ENCODE peak calls at places on chromosomes 16 and 17, in six cellular contexts. Y is cardiac fibroblast, G is IMR-90, J is nephron progenitor cell, F is choroid plexus epithelial cell, N is neural progenitor cell. M is an unnamed sample.

GRCh38 chr16:71564377-71564967 is 12.4 kb downstream of the TAT start:
- DNase-seq in Y (peak), G (no peak), J (peak), F (no peak), N (peak), M (no peak)

GRCh38 chr17:71980171-71980570 is 140.6 kb upstream of the SOX9 start:
- DNase-seq in Y (no peak), G (no peak), J (no peak), F (no peak), N (no peak), M (no peak)

GRCh38 chr17:80879723-80880649 is 111.7 kb upstream of the CHMP6 start:
- DNase-seq in Y (no peak), G (no peak), J (peak), F (no peak), N (no peak), M (no peak)

GRCh38 chr17:34301986-34302385 is 16.4 kb downstream of the CCL11 start:
- DNase-seq in Y (peak), G (peak), J (no peak), F (peak), N (no peak), M (no peak)

GRCh38 chr17:47684535-47685193 is 9.3 kb upstream of the TBKBP1 start:
- DNase-seq in Y (no peak), G (no peak), J (no peak), F (no peak), N (no peak), M (no peak)

GRCh38 chr17:68539536-68540469 is 27.6 kb downstream of the PRKAR1A start:
- DNase-seq in Y (peak), G (no peak), J (no peak), F (peak), N (peak), M (peak)

GRCh38 chr17:81967533-81968395 is 6.8 kb upstream of the NOTUM start:
- DNase-seq in Y (peak), G (peak), J (peak), F (peak), N (peak), M (peak)

GRCh38 chr17:67475161-67475887 is 98.2 kb downstream of the PITPNC1 start:
- DNase-seq in Y (peak), G (peak), J (peak), F (peak), N (peak), M (peak)

GRCh38 chr16:1713933-1714332 is 7.9 kb downstream of the MAPK8IP3 start:
- DNase-seq in Y (no peak), G (no peak), J (peak), F (no peak), N (no peak), M (no peak)

GRCh38 chr16:14181371-14182050 is 110.4 kb downstream of the MRTFB start:
- DNase-seq in Y (peak), G (peak), J (no peak), F (peak), N (no peak), M (peak)

GRCh38 chr16:3730161-3731125 is 13.1 kb upstream of the TRAP1 start:
- DNase-seq in Y (no peak), G (no peak), J (no peak), F (no peak), N (no peak), M (no peak)

GRCh38 chr16:56281256-56281805 is 90.0 kb downstream of the GNAO1 start:
- DNase-seq in Y (peak), G (no peak), J (no peak), F (peak), N (peak), M (no peak)

GRCh38 chr16:12235110-12235509 is 258.6 kb downstream of the SNX29 start:
- DNase-seq in Y (no peak), G (no peak), J (no peak), F (no peak), N (no peak), M (no peak)

GRCh38 chr17:74527081-74527480 is 4.2 kb downstream of the CD300LB start:
- DNase-seq in Y (no peak), G (no peak), J (no peak), F (no peak), N (no peak), M (no peak)

GRCh38 chr16:60204221-60204620 is 1470.1 kb upstream of the GOT2 start:
- DNase-seq in Y (peak), G (no peak), J (no peak), F (no peak), N (no peak), M (no peak)

GRCh38 chr17:8175795-8176196 is 384 bp downstream of the TMEM107 start:
- DNase-seq in Y (peak), G (no peak), J (no peak), F (no peak), N (no peak), M (no peak)

GRCh38 chr17:8176998-8177731 is 985 bp upstream of the TMEM107 start:
- DNase-seq in Y (no peak), G (no peak), J (no peak), F (no peak), N (peak), M (no peak)

GRCh38 chr17:8173871-8174322 is 2.3 kb downstream of the TMEM107 start:
- DNase-seq in Y (no peak), G (no peak), J (no peak), F (no peak), N (peak), M (no peak)

GRCh38 chr17:8173056-8173870 is 2.9 kb downstream of the TMEM107 start:
- DNase-seq in Y (peak), G (peak), J (peak), F (peak), N (peak), M (peak)

GRCh38 chr17:8176197-8176940 is at the start of gene TMEM107:
- DNase-seq in Y (peak), G (peak), J (peak), F (peak), N (peak), M (peak)
- TF ChIP-seq CTCF in Y (no peak), G (no peak), J (no peak), F (no peak), N (no peak), M (peak)

GRCh38 chr17:17983376-17983775 is 10.7 kb downstream of the DRC3 start:
- DNase-seq in Y (no peak), G (no peak), J (no peak), F (peak), N (no peak), M (no peak)

GRCh38 chr17:17983776-17984175 is 11.1 kb downstream of the DRC3 start:
- DNase-seq in Y (no peak), G (no peak), J (no peak), F (no peak), N (no peak), M (no peak)

GRCh38 chr17:17987187-17987896 is 14.7 kb downstream of the DRC3 start:
- DNase-seq in Y (no peak), G (no peak), J (no peak), F (no peak), N (no peak), M (no peak)

GRCh38 chr17:17985153-17985552 is 12.5 kb downstream of the DRC3 start:
- DNase-seq in Y (no peak), G (no peak), J (no peak), F (no peak), N (no peak), M (no peak)

DNA sequence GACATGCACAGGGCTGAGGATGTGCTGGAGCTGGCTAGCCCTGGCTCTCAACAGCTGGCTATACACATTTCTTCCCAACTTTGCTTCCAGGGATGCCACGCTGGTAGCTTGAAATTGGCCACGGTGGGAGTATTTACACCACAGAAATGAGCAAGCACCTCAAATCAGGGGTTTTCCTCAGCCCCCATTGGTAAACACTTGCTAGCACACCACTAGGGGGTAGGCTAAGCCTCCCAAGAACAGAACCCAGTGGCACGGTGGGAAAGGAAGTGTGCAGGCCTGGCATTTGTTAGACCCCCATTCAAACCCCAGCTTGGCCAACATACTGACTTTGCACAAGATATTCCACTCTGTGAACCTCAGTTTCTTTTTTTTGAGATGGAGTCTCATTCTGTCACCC is 12.9 kb downstream of the DRC3 start:
- DNase-seq in Y (no peak), G (no peak), J (no peak), F (peak), N (no peak), M (no peak)
- TF ChIP-seq CTCF in Y (peak), G (peak), J (no peak), F (peak), N (peak), M (peak)

GRCh38 chr16:89183463-89183862 is 11.9 kb downstream of the CDH15 start:
- DNase-seq in Y (no peak), G (no peak), J (no peak), F (no peak), N (no peak), M (no peak)
- TF ChIP-seq CTCF in Y (no peak), G (no peak), J (no peak), F (no peak), N (no peak), M (no peak)

GRCh38 chr17:5439446-5439764 is 450 bp upstream of the C1QBP start:
- DNase-seq in Y (no peak), G (no peak), J (no peak), F (no peak), N (no peak), M (no peak)
- TF ChIP-seq CTCF in Y (no peak), G (no peak), J (peak), F (no peak), N (peak), M (peak)

GRCh38 chr16:54627616-54628015 is 303.0 kb upstream of the IRX5 start:
- DNase-seq in Y (peak), G (no peak), J (no peak), F (no peak), N (no peak), M (no peak)

GRCh38 chr16:54632821-54633220 is 297.8 kb upstream of the IRX5 start:
- DNase-seq in Y (no peak), G (no peak), J (no peak), F (no peak), N (no peak), M (no peak)

GRCh38 chr16:54632322-54632721 is 298.3 kb upstream of the IRX5 start:
- DNase-seq in Y (no peak), G (no peak), J (no peak), F (no peak), N (peak), M (no peak)

GRCh38 chr16:54630284-54630967 is 300.2 kb upstream of the IRX5 start:
- DNase-seq in Y (peak), G (no peak), J (no peak), F (peak), N (no peak), M (peak)

DNA sequence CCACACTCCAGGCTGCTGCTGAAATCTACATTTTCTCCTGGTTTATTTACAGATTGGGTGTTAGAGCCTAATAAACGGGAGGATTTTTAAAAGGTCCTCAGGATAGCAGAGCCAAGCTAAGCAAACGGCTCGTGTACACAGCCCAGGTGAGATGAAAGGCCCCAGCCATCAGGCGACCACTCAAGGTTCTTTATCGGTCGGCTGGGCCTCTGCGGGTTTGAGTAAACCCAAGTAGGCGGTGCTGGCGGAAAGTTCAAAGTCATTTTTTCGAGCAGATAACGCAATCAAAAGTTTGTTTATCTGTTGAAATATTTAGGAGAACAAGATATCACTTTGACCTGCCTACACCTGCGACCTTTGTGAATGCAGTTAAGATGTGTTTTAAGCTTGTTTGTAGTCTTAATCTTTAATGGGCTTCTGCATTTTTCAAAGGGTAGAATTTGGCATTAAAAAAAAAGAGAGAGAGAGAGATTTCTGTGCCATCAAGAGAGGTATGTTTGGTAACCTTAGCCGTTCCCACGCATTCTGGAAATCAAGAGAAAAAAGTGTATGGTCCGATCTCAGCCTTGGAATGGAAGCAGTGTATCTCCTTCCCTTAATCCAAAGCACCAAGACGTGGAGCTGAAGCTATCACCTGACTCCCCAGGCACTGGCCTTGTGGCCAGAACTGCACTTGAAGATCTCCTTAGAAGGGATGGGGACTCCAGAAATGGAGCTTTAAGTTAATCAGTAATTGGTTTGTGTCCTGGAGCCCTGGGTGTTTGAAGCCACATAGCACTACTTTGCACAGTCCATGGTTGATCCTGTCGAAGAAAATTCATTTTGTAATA is 301.7 kb upstream of the IRX5 start:
- DNase-seq in Y (no peak), G (no peak), J (no peak), F (no peak), N (no peak), M (no peak)
- TF ChIP-seq CTCF in Y (no peak), G (no peak), J (no peak), F (no peak), N (no peak), M (no peak)

M was measured in HFFc6.